ENCODE peak calls at places on chromosome 14, in nine cellular contexts. One of them, this sample, is unnamed.
A peak's percentile ranks its signal among the peaks of the same experiment; 100 is the strongest.

GRCh38 chr14:79510659-79511058 is 700.6 kb downstream of the DIO2 start:
- DNase-seq in fibroblast of mammary gland: peak; percentile 45
- DNase-seq in GM23338: no peak
- DNase-seq in lower leg skin: no peak
- DNase-seq in AG09309: peak; percentile 62
- DNase-seq in thoracic aorta: no peak
- DNase-seq in IMR-90: peak; percentile 65
- DNase-seq in fibroblast of the aortic adventitia: peak; percentile 17
- DNase-seq in choroid plexus epithelial cell: peak; percentile 96
- DNase-seq in this sample: no peak

GRCh38 chr14:104656014-104656714 is 33.3 kb upstream of the INF2 start:
- DNase-seq in fibroblast of mammary gland: no peak
- DNase-seq in GM23338: no peak
- DNase-seq in lower leg skin: no peak
- DNase-seq in AG09309: no peak
- DNase-seq in thoracic aorta: no peak
- DNase-seq in IMR-90: no peak
- DNase-seq in fibroblast of the aortic adventitia: no peak
- DNase-seq in choroid plexus epithelial cell: no peak
- DNase-seq in this sample: no peak

GRCh38 chr14:103071544-103072251 is 12.3 kb upstream of the LBHD2 start:
- DNase-seq in fibroblast of mammary gland: no peak
- DNase-seq in GM23338: no peak
- DNase-seq in lower leg skin: no peak
- DNase-seq in AG09309: no peak
- DNase-seq in thoracic aorta: no peak
- DNase-seq in IMR-90: no peak
- DNase-seq in fibroblast of the aortic adventitia: peak; percentile 38
- DNase-seq in choroid plexus epithelial cell: no peak
- DNase-seq in this sample: no peak

GRCh38 chr14:34628681-34629135 is 1.2 kb downstream of the SNX6 start:
- DNase-seq in fibroblast of mammary gland: no peak
- DNase-seq in GM23338: no peak
- DNase-seq in lower leg skin: peak; percentile 79
- DNase-seq in AG09309: no peak
- DNase-seq in thoracic aorta: no peak
- DNase-seq in IMR-90: peak; percentile 18
- DNase-seq in fibroblast of the aortic adventitia: no peak
- DNase-seq in choroid plexus epithelial cell: peak; percentile 23
- DNase-seq in this sample: peak; percentile 54

GRCh38 chr14:38302034-38302433 is 46.1 kb upstream of the CLEC14A start:
- DNase-seq in fibroblast of mammary gland: no peak
- DNase-seq in GM23338: no peak
- DNase-seq in lower leg skin: no peak
- DNase-seq in AG09309: no peak
- DNase-seq in thoracic aorta: no peak
- DNase-seq in IMR-90: no peak
- DNase-seq in fibroblast of the aortic adventitia: no peak
- DNase-seq in choroid plexus epithelial cell: no peak
- DNase-seq in this sample: no peak

GRCh38 chr14:100608064-100608463 is 20.8 kb upstream of the BEGAIN start:
- DNase-seq in fibroblast of mammary gland: no peak
- DNase-seq in GM23338: no peak
- DNase-seq in lower leg skin: peak; percentile 57
- DNase-seq in AG09309: no peak
- DNase-seq in thoracic aorta: no peak
- DNase-seq in IMR-90: no peak
- DNase-seq in fibroblast of the aortic adventitia: no peak
- DNase-seq in choroid plexus epithelial cell: no peak
- DNase-seq in this sample: no peak

GRCh38 chr14:26621807-26622560 is 24.2 kb upstream of the NOVA1 start:
- DNase-seq in fibroblast of mammary gland: peak; percentile 77
- DNase-seq in GM23338: no peak
- DNase-seq in lower leg skin: no peak
- DNase-seq in AG09309: no peak
- DNase-seq in thoracic aorta: no peak
- DNase-seq in IMR-90: no peak
- DNase-seq in fibroblast of the aortic adventitia: peak; percentile 54
- DNase-seq in choroid plexus epithelial cell: peak; percentile 2
- DNase-seq in this sample: no peak

GRCh38 chr14:53218161-53218560 is 65.0 kb upstream of the DDHD1 start:
- DNase-seq in fibroblast of mammary gland: no peak
- DNase-seq in GM23338: peak; percentile 8
- DNase-seq in lower leg skin: no peak
- DNase-seq in AG09309: no peak
- DNase-seq in thoracic aorta: no peak
- DNase-seq in IMR-90: no peak
- DNase-seq in fibroblast of the aortic adventitia: no peak
- DNase-seq in choroid plexus epithelial cell: no peak
- DNase-seq in this sample: no peak

GRCh38 chr14:59422069-59422881 is 42.9 kb downstream of the GPR135 start:
- DNase-seq in fibroblast of mammary gland: peak; percentile 69
- DNase-seq in GM23338: peak; percentile 24
- DNase-seq in lower leg skin: no peak
- DNase-seq in AG09309: no peak
- DNase-seq in thoracic aorta: no peak
- DNase-seq in IMR-90: no peak
- DNase-seq in fibroblast of the aortic adventitia: peak; percentile 76
- DNase-seq in choroid plexus epithelial cell: no peak
- DNase-seq in this sample: no peak

GRCh38 chr14:51478241-51478640 is 173.5 kb upstream of the FRMD6 start:
- DNase-seq in fibroblast of mammary gland: peak; percentile 41
- DNase-seq in GM23338: no peak
- DNase-seq in lower leg skin: no peak
- DNase-seq in AG09309: peak; percentile 54
- DNase-seq in thoracic aorta: no peak
- DNase-seq in IMR-90: peak; percentile 59
- DNase-seq in fibroblast of the aortic adventitia: peak; percentile 88
- DNase-seq in choroid plexus epithelial cell: no peak
- DNase-seq in this sample: no peak

GRCh38 chr14:104424406-104425072 is 155.0 kb upstream of the C14orf180 start:
- DNase-seq in fibroblast of mammary gland: no peak
- DNase-seq in GM23338: no peak
- DNase-seq in lower leg skin: peak; percentile 60
- DNase-seq in AG09309: no peak
- DNase-seq in thoracic aorta: no peak
- DNase-seq in IMR-90: no peak
- DNase-seq in fibroblast of the aortic adventitia: no peak
- DNase-seq in choroid plexus epithelial cell: no peak
- DNase-seq in this sample: no peak

GRCh38 chr14:35827678-35828472 is 1.7 kb downstream of the BRMS1L start:
- DNase-seq in fibroblast of mammary gland: no peak
- DNase-seq in GM23338: no peak
- DNase-seq in lower leg skin: no peak
- DNase-seq in AG09309: no peak
- DNase-seq in thoracic aorta: no peak
- DNase-seq in IMR-90: no peak
- DNase-seq in fibroblast of the aortic adventitia: no peak
- DNase-seq in choroid plexus epithelial cell: no peak
- DNase-seq in this sample: no peak
- H3K4me3 ChIP-seq in fibroblast of mammary gland: peak overlapping the region; percentile 93
- H3K4me3 ChIP-seq in GM23338: peak overlapping the region; percentile 93
- H3K4me3 ChIP-seq in lower leg skin: no peak overlapping the region
- H3K4me3 ChIP-seq in AG09309: no peak overlapping the region
- H3K4me3 ChIP-seq in thoracic aorta: no peak overlapping the region
- H3K4me3 ChIP-seq in IMR-90: no peak overlapping the region
- H3K4me3 ChIP-seq in fibroblast of the aortic adventitia: peak overlapping the region; percentile 98
- H3K4me3 ChIP-seq in choroid plexus epithelial cell: no peak overlapping the region
- H3K4me3 ChIP-seq in this sample: no peak overlapping the region

DNA sequence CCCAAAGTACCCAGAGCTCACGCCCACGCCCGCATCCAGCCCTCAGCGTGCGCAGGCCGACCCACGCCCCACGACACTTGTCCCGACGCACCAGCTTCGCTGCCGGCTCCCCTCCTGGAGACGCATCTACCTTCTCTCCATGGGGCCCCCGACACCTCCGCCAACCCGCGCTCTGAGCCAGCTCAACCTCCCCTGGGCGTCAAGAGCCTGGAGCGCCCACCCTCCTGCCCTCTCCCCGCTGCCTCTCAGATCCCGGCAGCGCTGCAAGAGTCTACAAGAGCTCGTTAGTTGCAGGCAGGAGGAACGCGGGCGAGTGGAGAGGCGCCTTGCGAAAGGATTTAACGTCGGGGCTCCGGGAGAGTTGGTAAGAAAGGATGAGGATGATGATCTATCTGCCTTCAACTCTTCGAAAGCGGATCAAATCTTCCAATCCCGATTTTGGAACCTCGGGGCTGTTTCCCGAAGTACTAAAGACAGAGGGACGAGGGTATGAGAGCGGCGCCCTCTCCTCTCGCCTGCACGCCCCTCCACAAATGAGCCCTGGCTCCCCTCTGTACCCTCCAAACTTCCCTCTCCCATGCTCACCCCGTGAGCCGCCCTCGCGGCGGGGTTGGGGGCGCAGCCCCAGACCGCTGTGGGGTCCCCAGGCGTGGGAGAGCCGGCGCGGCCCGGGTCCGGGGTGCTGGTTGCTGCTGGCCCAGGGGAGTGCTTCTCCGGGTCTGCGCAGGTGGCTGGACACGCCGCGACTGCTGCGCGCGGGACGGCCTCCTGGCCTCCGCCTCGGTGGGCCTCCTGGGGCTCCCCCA is 968 bp downstream of the LTBP2 start:
- DNase-seq in fibroblast of mammary gland: peak; percentile 45
- DNase-seq in GM23338: peak; percentile 65
- DNase-seq in lower leg skin: no peak
- DNase-seq in AG09309: no peak
- DNase-seq in thoracic aorta: no peak
- DNase-seq in IMR-90: peak; percentile 48
- DNase-seq in fibroblast of the aortic adventitia: peak; percentile 54
- DNase-seq in choroid plexus epithelial cell: peak; percentile 67
- DNase-seq in this sample: no peak
- H3K4me3 ChIP-seq in fibroblast of mammary gland: peak overlapping the region; percentile 64
- H3K4me3 ChIP-seq in GM23338: peak overlapping the region; percentile 76
- H3K4me3 ChIP-seq in lower leg skin: peak overlapping the region; percentile 54
- H3K4me3 ChIP-seq in AG09309: peak overlapping the region; percentile 76
- H3K4me3 ChIP-seq in thoracic aorta: peak overlapping the region; percentile 92
- H3K4me3 ChIP-seq in IMR-90: peak overlapping the region; percentile 87
- H3K4me3 ChIP-seq in fibroblast of the aortic adventitia: peak overlapping the region; percentile 72
- H3K4me3 ChIP-seq in choroid plexus epithelial cell: peak overlapping the region; percentile 72
- H3K4me3 ChIP-seq in this sample: no peak overlapping the region

GRCh38 chr14:70920608-70921007 is 13.3 kb downstream of the PCNX1 start:
- DNase-seq in fibroblast of mammary gland: no peak
- DNase-seq in GM23338: no peak
- DNase-seq in lower leg skin: no peak
- DNase-seq in AG09309: no peak
- DNase-seq in thoracic aorta: no peak
- DNase-seq in IMR-90: no peak
- DNase-seq in fibroblast of the aortic adventitia: no peak
- DNase-seq in choroid plexus epithelial cell: no peak
- DNase-seq in this sample: no peak

GRCh38 chr14:70919774-70920173 is 12.5 kb downstream of the PCNX1 start:
- DNase-seq in fibroblast of mammary gland: peak; percentile 55
- DNase-seq in GM23338: peak; percentile 25
- DNase-seq in lower leg skin: no peak
- DNase-seq in AG09309: no peak
- DNase-seq in thoracic aorta: no peak
- DNase-seq in IMR-90: peak; percentile 37
- DNase-seq in fibroblast of the aortic adventitia: peak; percentile 56
- DNase-seq in choroid plexus epithelial cell: peak; percentile 66
- DNase-seq in this sample: peak; percentile 70

GRCh38 chr14:70921669-70922068 is 14.4 kb downstream of the PCNX1 start:
- DNase-seq in fibroblast of mammary gland: no peak
- DNase-seq in GM23338: no peak
- DNase-seq in lower leg skin: no peak
- DNase-seq in AG09309: no peak
- DNase-seq in thoracic aorta: no peak
- DNase-seq in IMR-90: no peak
- DNase-seq in fibroblast of the aortic adventitia: no peak
- DNase-seq in choroid plexus epithelial cell: no peak
- DNase-seq in this sample: no peak

GRCh38 chr14:70926187-70926830 is 19.1 kb downstream of the PCNX1 start:
- DNase-seq in fibroblast of mammary gland: no peak
- DNase-seq in GM23338: no peak
- DNase-seq in lower leg skin: no peak
- DNase-seq in AG09309: no peak
- DNase-seq in thoracic aorta: no peak
- DNase-seq in IMR-90: no peak
- DNase-seq in fibroblast of the aortic adventitia: no peak
- DNase-seq in choroid plexus epithelial cell: no peak
- DNase-seq in this sample: no peak

DNA sequence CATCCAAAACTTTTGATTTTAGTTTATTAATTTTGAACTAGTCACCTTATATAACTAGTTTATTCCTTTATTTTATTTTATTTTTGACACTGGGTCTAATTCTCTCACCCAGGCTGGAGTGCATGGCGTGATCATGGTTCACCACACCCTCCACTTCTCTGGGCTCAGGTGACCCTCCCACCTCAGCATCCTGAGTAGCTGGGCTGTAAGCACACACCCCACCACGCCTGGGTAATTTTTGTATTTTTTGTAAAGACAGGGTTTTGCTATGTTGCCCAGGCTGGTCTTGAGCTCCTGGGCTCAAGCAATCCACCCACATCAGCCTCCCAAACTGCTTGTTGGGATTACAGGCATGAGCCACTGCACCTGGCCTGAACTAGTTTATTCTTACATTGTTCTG is 17.3 kb downstream of the PCNX1 start:
- DNase-seq in fibroblast of mammary gland: no peak
- DNase-seq in GM23338: no peak
- DNase-seq in lower leg skin: no peak
- DNase-seq in AG09309: no peak
- DNase-seq in thoracic aorta: no peak
- DNase-seq in IMR-90: no peak
- DNase-seq in fibroblast of the aortic adventitia: no peak
- DNase-seq in choroid plexus epithelial cell: no peak
- DNase-seq in this sample: no peak
- H3K4me3 ChIP-seq in fibroblast of mammary gland: no peak overlapping the region
- H3K4me3 ChIP-seq in GM23338: no peak overlapping the region
- H3K4me3 ChIP-seq in lower leg skin: no peak overlapping the region
- H3K4me3 ChIP-seq in AG09309: no peak overlapping the region
- H3K4me3 ChIP-seq in thoracic aorta: no peak overlapping the region
- H3K4me3 ChIP-seq in IMR-90: no peak overlapping the region
- H3K4me3 ChIP-seq in fibroblast of the aortic adventitia: no peak overlapping the region
- H3K4me3 ChIP-seq in choroid plexus epithelial cell: no peak overlapping the region
- H3K4me3 ChIP-seq in this sample: no peak overlapping the region

GRCh38 chr14:106069786-106070185 is 543.4 kb downstream of the TMEM121 start:
- DNase-seq in fibroblast of mammary gland: no peak
- DNase-seq in GM23338: no peak
- DNase-seq in lower leg skin: no peak
- DNase-seq in AG09309: no peak
- DNase-seq in thoracic aorta: no peak
- DNase-seq in IMR-90: no peak
- DNase-seq in fibroblast of the aortic adventitia: no peak
- DNase-seq in choroid plexus epithelial cell: no peak
- DNase-seq in this sample: no peak

GRCh38 chr14:106067935-106068334 is 541.6 kb downstream of the TMEM121 start:
- DNase-seq in fibroblast of mammary gland: no peak
- DNase-seq in GM23338: no peak
- DNase-seq in lower leg skin: no peak
- DNase-seq in AG09309: no peak
- DNase-seq in thoracic aorta: no peak
- DNase-seq in IMR-90: no peak
- DNase-seq in fibroblast of the aortic adventitia: no peak
- DNase-seq in choroid plexus epithelial cell: no peak
- DNase-seq in this sample: no peak

DNA sequence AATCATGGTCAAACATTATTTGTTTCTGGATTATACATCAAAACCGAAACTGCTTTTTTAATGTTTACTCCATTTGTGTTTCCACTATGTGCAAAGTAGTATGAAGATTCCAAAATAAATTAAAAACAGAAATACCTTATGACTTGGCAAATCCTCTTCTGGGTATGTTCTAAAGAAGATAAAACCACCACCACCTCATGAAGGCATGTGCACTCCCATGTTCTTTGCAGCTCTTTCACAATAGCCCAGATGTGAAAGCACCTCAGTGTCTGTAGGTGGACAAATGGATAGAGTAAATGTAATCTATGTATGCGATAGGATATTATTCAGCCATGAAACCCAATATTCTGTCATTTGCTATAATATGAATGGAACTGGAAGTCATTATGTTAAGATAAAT is 543.9 kb downstream of the TMEM121 start:
- DNase-seq in fibroblast of mammary gland: no peak
- DNase-seq in GM23338: no peak
- DNase-seq in lower leg skin: no peak
- DNase-seq in AG09309: no peak
- DNase-seq in thoracic aorta: no peak
- DNase-seq in IMR-90: no peak
- DNase-seq in fibroblast of the aortic adventitia: no peak
- DNase-seq in choroid plexus epithelial cell: no peak
- DNase-seq in this sample: no peak
- H3K4me3 ChIP-seq in fibroblast of mammary gland: no peak overlapping the region
- H3K4me3 ChIP-seq in GM23338: peak overlapping the region; percentile 19
- H3K4me3 ChIP-seq in lower leg skin: no peak overlapping the region
- H3K4me3 ChIP-seq in AG09309: no peak overlapping the region
- H3K4me3 ChIP-seq in thoracic aorta: no peak overlapping the region
- H3K4me3 ChIP-seq in IMR-90: no peak overlapping the region
- H3K4me3 ChIP-seq in fibroblast of the aortic adventitia: no peak overlapping the region
- H3K4me3 ChIP-seq in choroid plexus epithelial cell: no peak overlapping the region
- H3K4me3 ChIP-seq in this sample: no peak overlapping the region

This sample was measured in Jurkat, Clone E6-1.